ENCODE peak calls at places on chromosome 21, in six cellular contexts. Z, P, N, V, C and R are unnamed samples.

GRCh38 chr21:16535100-16535418 is 805.3 kb downstream of the USP25 start:
- DNase-seq in V (peak; percentile 74), P (peak; percentile 88), N (peak; percentile 83), C (no peak), Z (peak; percentile 79), R (peak; percentile 82)

GRCh38 chr21:35853321-35853922 is 206.9 kb downstream of the SETD4 start:
- DNase-seq in C (no peak), N (no peak), Z (no peak), P (peak; percentile 22), V (no peak), R (no peak)

GRCh38 chr21:31132574-31133242 is 94.4 kb upstream of the KRTAP19-8 start:
- DNase-seq in C (peak; percentile 70), Z (no peak), V (no peak), P (peak; percentile 28), N (no peak), R (no peak)

GRCh38 chr21:16775056-16775455 is 737.8 kb upstream of the CXADR start:
- DNase-seq in Z (no peak), V (no peak), N (no peak), C (no peak), P (no peak), R (no peak)

GRCh38 chr21:32333953-32334673 is 35.5 kb downstream of the MRAP start:
- DNase-seq in C (no peak), V (no peak), Z (no peak), P (no peak), N (no peak), R (no peak)

GRCh38 chr21:31479222-31479621 is 135.2 kb upstream of the TIAM1 start:
- DNase-seq in Z (no peak), P (no peak), V (no peak), N (no peak), C (no peak), R (no peak)

GRCh38 chr21:15211491-15212133 is 146.8 kb upstream of the NRIP1 start:
- DNase-seq in C (no peak), Z (no peak), V (no peak), N (no peak), P (no peak), R (no peak)

GRCh38 chr21:19553930-19554615 is 1150.5 kb upstream of the TMPRSS15 start:
- DNase-seq in P (no peak), Z (no peak), C (no peak), V (no peak), N (no peak), R (no peak)

GRCh38 chr21:25997788-25998611 is 172.6 kb downstream of the APP start:
- DNase-seq in C (no peak), Z (no peak), P (no peak), V (no peak), N (no peak), R (no peak)

GRCh38 chr21:39097981-39098380 is 85.3 kb downstream of the PSMG1 start:
- DNase-seq in V (no peak), Z (no peak), P (no peak), N (no peak), C (no peak), R (no peak)

GRCh38 chr21:42931560-42932235 is 6.3 kb upstream of the ERVH48-1 start:
- DNase-seq in C (no peak), V (no peak), P (no peak), Z (no peak), N (no peak), R (no peak)

GRCh38 chr21:15667010-15667409 is 62.8 kb upstream of the USP25 start:
- DNase-seq in P (peak; percentile 66), N (no peak), V (no peak), C (no peak), Z (no peak), R (no peak)

GRCh38 chr21:38985423-38986378 is 180.0 kb downstream of the ETS2 start:
- DNase-seq in P (peak; percentile 98), N (peak; percentile 74), C (no peak), V (peak; percentile 68), Z (peak; percentile 72), R (peak; percentile 87)

GRCh38 chr21:36708512-36709029 is 9.7 kb downstream of the SIM2 start:
- DNase-seq in Z (no peak), V (no peak), C (no peak), N (peak; percentile 11), P (no peak), R (peak; percentile 36)

GRCh38 chr21:29481081-29481480 is 182.4 kb downstream of the BACH1 start:
- DNase-seq in N (no peak), Z (no peak), V (no peak), P (no peak), C (no peak), R (no peak)

GRCh38 chr21:15141236-15141970 is 76.6 kb upstream of the NRIP1 start:
- DNase-seq in C (no peak), P (no peak), N (no peak), V (no peak), Z (no peak), R (no peak)

GRCh38 chr21:38228115-38228514 is 28.7 kb upstream of the KCNJ15 start:
- DNase-seq in P (no peak), V (no peak), Z (no peak), N (no peak), C (no peak), R (no peak)

GRCh38 chr21:14687277-14687642 is 141.1 kb upstream of the SAMSN1 start:
- DNase-seq in Z (no peak), P (no peak), V (no peak), N (no peak), C (no peak), R (no peak)

GRCh38 chr21:46504681-46505080 is 46.0 kb downstream of the DIP2A start:
- DNase-seq in N (no peak), V (no peak), Z (no peak), C (no peak), P (no peak), R (no peak)

GRCh38 chr21:46498335-46499050 is 39.8 kb downstream of the DIP2A start:
- DNase-seq in Z (no peak), V (no peak), P (no peak), C (no peak), N (no peak), R (no peak)

GRCh38 chr21:46507562-46507961 is 48.9 kb downstream of the DIP2A start:
- DNase-seq in P (no peak), Z (no peak), C (no peak), V (no peak), N (no peak), R (no peak)

GRCh38 chr21:46500224-46500861 is 41.7 kb downstream of the DIP2A start:
- DNase-seq in V (no peak), N (no peak), C (no peak), Z (no peak), P (peak; percentile 31), R (no peak)

DNA sequence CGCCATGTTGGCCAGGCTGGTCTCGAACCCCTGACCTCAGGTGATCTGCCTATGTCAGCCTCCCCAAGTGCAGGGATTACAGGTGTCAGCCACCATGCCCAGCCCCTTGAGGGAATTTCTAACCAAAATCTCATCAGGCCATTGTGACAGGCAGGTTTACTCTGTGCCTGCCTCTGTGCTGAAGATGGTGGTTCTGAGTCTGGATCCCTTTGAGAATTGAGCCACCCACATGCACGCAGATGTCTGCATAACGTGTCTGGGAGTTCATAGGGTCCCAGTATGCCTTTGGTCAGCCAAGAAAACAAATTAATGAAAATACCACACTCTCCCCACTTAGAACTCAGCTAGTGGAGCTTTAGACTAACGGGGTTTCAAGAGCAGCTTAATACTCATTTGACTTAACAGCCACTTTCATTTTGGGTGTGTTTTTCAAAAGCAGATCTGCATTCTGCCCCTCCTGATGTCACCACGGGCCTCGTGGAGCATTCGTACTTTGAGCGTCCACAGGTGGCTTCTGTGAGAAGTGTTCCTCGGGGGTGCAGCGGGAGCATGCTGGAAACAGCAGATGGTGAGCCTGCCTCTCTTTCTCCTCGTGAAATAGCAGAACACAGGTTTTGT is 45.3 kb downstream of the DIP2A start:
- DNase-seq in V (no peak), C (no peak), N (no peak), P (no peak), Z (no peak), R (no peak)
- TF ChIP-seq CTCF in V (no peak), C (no peak), N (no peak), P (no peak), Z (no peak), R (no peak)

GRCh38 chr21:41907496-41908258 is 28.5 kb upstream of the PRDM15 start:
- DNase-seq in P (no peak), N (no peak), Z (no peak), V (no peak), C (no peak), R (no peak)

GRCh38 chr21:41908829-41909228 is 29.7 kb upstream of the PRDM15 start:
- DNase-seq in C (no peak), V (no peak), N (no peak), Z (no peak), P (no peak), R (no peak)

GRCh38 chr21:41902946-41903345 is 23.8 kb upstream of the PRDM15 start:
- DNase-seq in P (no peak), Z (no peak), C (no peak), V (no peak), N (no peak), R (no peak)

GRCh38 chr21:41903559-41904351 is 24.6 kb upstream of the PRDM15 start:
- DNase-seq in P (no peak), C (no peak), Z (no peak), V (no peak), N (no peak), R (no peak)

DNA sequence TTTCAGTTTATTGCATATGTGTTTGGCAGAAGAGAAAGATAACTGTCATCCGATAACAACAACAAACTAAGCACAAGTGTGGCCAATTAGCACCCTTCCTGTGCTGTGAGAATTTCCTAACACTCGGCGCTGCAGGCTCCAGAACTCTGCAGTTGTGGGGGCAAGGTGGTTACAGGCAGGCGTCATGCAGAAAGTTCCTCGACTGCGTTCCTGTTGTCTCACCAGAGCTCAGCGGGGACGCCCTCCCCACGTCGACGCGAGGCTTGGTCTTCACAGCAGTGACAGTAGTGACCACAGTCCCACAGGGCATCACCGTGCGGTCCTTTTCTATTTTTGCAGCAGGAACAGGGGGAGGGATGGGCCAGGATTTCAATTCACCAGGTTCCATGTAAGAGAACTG is 27.6 kb upstream of the PRDM15 start:
- DNase-seq in P (no peak), Z (no peak), C (no peak), N (no peak), V (no peak), R (no peak)
- H3K36me3 ChIP-seq in P (peaks cover 9% of the 10 kb centered on the region), Z (peaks cover 78% of the 10 kb centered on the region), C (peaks cover 21% of the 10 kb centered on the region), N (peaks cover 99% of the 10 kb centered on the region), V (no peaks in the 10 kb centered on the region), R (no peaks in the 10 kb centered on the region)

GRCh38 chr21:44052830-44053226 is 40.7 kb downstream of the TRAPPC10 start:
- DNase-seq in C (no peak), V (no peak), Z (no peak), P (no peak), N (no peak), R (no peak)
- H3K4me1 ChIP-seq in C (no peaks in the 10 kb centered on the region), V (peaks cover 69% of the 10 kb centered on the region), Z (peaks cover 46% of the 10 kb centered on the region), P (peaks cover 2% of the 10 kb centered on the region), N (peaks cover 30% of the 10 kb centered on the region), R (no peaks in the 10 kb centered on the region)

DNA sequence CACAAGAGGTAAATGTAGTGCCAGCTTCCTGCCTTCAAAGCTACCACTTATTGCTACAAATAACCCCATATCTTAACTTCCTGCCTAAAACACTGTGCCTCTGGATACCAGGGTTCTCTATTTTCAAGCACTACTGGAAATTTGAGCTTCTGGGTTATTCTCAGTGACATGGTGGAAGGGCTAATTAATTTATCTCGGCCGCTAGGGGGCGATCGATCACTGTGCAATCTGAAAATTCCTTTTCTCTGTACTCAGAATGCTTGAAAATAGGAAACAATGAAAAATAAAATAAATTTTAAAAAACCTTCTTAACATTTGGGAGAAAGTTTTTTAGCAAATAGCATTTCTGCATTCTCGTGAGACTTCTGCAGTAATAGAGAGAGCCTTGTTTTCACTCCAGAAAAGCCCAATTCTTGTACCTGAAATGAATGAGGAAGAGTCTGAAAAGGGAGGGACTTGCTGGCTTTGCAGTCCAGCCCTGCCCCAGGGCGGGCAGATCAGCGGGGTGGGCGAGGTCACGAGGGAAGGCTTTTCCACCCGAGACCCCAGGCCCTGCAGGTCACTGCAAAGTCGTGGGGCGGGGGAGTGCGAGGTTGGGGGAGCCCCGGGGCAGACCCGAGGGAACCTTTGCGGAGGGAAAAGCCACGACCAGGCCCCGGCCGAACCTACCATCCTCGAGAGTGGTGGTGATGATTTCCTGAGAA is 276.7 kb downstream of the PCP4 start:
- DNase-seq in V (peak; percentile 53), Z (peak; percentile 26), P (peak; percentile 37), N (peak; percentile 45), C (peak; percentile 23), R (peak; percentile 61)
- TF ChIP-seq CTCF in V (peak; percentile 79), Z (peak; percentile 77), P (peak; percentile 47), N (peak; percentile 85), C (peak; percentile 33), R (peak; percentile 56)